ENCODE peak calls at places on chromosomes 4 and X, in seven cellular contexts. H, F, R, W, P, O and J are unnamed samples.

GRCh38 chr4:173346074-173346473 is 11.9 kb upstream of the HMGB2 start:
- DNase-seq in H (no peak), F (no peak), R (peak), W (peak), P (no peak), O (no peak), J (no peak)

GRCh38 chr4:7261174-7261573 is 68.8 kb downstream of the SORCS2 start:
- DNase-seq in H (no peak), F (no peak), R (no peak), W (no peak), P (no peak), O (no peak), J (no peak)

GRCh38 chrX:134006484-134007161 is 21.2 kb upstream of the GPC3 start:
- DNase-seq in H (no peak), F (peak), R (no peak), W (no peak), P (no peak), O (no peak), J (no peak)

GRCh38 chr4:176883681-176884418 is 91.1 kb upstream of the VEGFC start:
- DNase-seq in H (no peak), F (no peak), R (peak), W (no peak), P (no peak), O (no peak), J (no peak)

GRCh38 chrX:41127476-41128192 is 42.4 kb downstream of the USP9X start:
- DNase-seq in H (no peak), F (no peak), R (no peak), W (no peak), P (no peak), O (no peak), J (no peak)

GRCh38 chr4:158513246-158513645 is 8.4 kb upstream of the RXFP1 start:
- DNase-seq in H (no peak), F (no peak), R (no peak), W (no peak), P (no peak), O (no peak), J (no peak)

GRCh38 chr4:45100936-45101818 is 374.8 kb upstream of the GNPDA2 start:
- DNase-seq in H (no peak), F (no peak), R (no peak), W (no peak), P (no peak), O (no peak), J (no peak)

GRCh38 chr4:183729430-183730328 is 70.6 kb downstream of the TRAPPC11 start:
- DNase-seq in H (no peak), F (no peak), R (peak), W (no peak), P (no peak), O (no peak), J (no peak)

GRCh38 chr4:92060333-92060732 is 243.4 kb upstream of the GRID2 start:
- DNase-seq in H (no peak), F (no peak), R (no peak), W (no peak), P (no peak), O (no peak), J (no peak)

GRCh38 chrX:8090906-8091305 is 80.2 kb downstream of the VCX2 start:
- DNase-seq in H (no peak), F (no peak), R (no peak), W (no peak), P (no peak), O (no peak), J (no peak)

GRCh38 chrX:41381685-41382084 is 47.7 kb downstream of the DDX3X start:
- DNase-seq in H (no peak), F (no peak), R (peak), W (peak), P (peak), O (no peak), J (no peak)

GRCh38 chr4:26085581-26085980 is 171.6 kb downstream of the SMIM20 start:
- DNase-seq in H (no peak), F (no peak), R (no peak), W (no peak), P (no peak), O (no peak), J (no peak)

GRCh38 chr4:4694296-4694772 is 152.5 kb upstream of the STX18 start:
- DNase-seq in H (no peak), F (no peak), R (no peak), W (no peak), P (no peak), O (no peak), J (no peak)

GRCh38 chrX:23668335-23668734 is 1.0 kb downstream of the PRDX4 start:
- DNase-seq in H (no peak), F (no peak), R (no peak), W (peak), P (no peak), O (no peak), J (no peak)

GRCh38 chr4:16092682-16093319 is 9.0 kb upstream of the PROM1 start:
- DNase-seq in H (no peak), F (no peak), R (no peak), W (no peak), P (no peak), O (no peak), J (no peak)

GRCh38 chrX:74490249-74490648 is 69.0 kb downstream of the SLC16A2 start:
- DNase-seq in H (no peak), F (no peak), R (no peak), W (no peak), P (no peak), O (no peak), J (no peak)

GRCh38 chrX:139297638-139298037 is 232.9 kb upstream of the F9 start:
- DNase-seq in H (no peak), F (no peak), R (no peak), W (no peak), P (no peak), O (no peak), J (no peak)

GRCh38 chr4:70838400-70838971 is 1.2 kb downstream of the GRSF1 start:
- DNase-seq in H (no peak), F (no peak), R (no peak), W (peak), P (no peak), O (no peak), J (no peak)

GRCh38 chrX:132292753-132293152 is 73.5 kb upstream of the RAP2C start:
- DNase-seq in H (no peak), F (peak), R (peak), W (peak), P (no peak), O (no peak), J (no peak)

GRCh38 chr4:6687947-6688878 is 5.5 kb upstream of the S100P start:
- DNase-seq in H (no peak), F (no peak), R (no peak), W (no peak), P (no peak), O (no peak), J (no peak)

GRCh38 chr4:39576268-39576667 is 49.0 kb upstream of the UGDH start:
- DNase-seq in H (no peak), F (no peak), R (no peak), W (no peak), P (no peak), O (no peak), J (no peak)